ENCODE peak calls at places on chromosomes 13 and 19, in four cellular contexts. J is K562, O is A549, K is HepG2. B is an unnamed sample.

GRCh38 chr13:109964164-109964563 is 177.8 kb upstream of the IRS2 start:
- DNase-seq in J (no peak), O (no peak), K (no peak), B (no peak)

GRCh38 chr19:58181902-58182576 is 822 bp upstream of the ZNF274 start:
- DNase-seq in J (peak; percentile 84), O (peak; percentile 41), K (peak; percentile 71), B (no peak)

GRCh38 chr13:44969858-44970484 is 19.3 kb downstream of the NUFIP1 start:
- DNase-seq in J (peak; percentile 28), O (peak; percentile 13), K (peak; percentile 49), B (peak; percentile 71)

GRCh38 chr19:4456843-4457653 is 546 bp downstream of the UBXN6 start:
- DNase-seq in J (peak; percentile 71), O (peak; percentile 35), K (no peak), B (peak; percentile 56)

GRCh38 chr13:67238277-67238859 is 8.2 kb upstream of the PCDH9 start:
- DNase-seq in J (peak; percentile 31), O (no peak), K (peak; percentile 16), B (peak; percentile 36)

GRCh38 chr13:28451482-28452217 is 43.3 kb downstream of the FLT1 start:
- DNase-seq in J (peak; percentile 39), O (no peak), K (no peak), B (no peak)

GRCh38 chr19:6218497-6219146 is 61.2 kb downstream of the MLLT1 start:
- DNase-seq in J (peak; percentile 87), O (peak; percentile 82), K (peak; percentile 77), B (peak; percentile 75)

GRCh38 chr13:24233351-24233901 is 72.9 kb downstream of the SPATA13 start:
- DNase-seq in J (no peak), O (no peak), K (no peak), B (peak; percentile 64)

GRCh38 chr19:15368051-15368632 is 11.4 kb downstream of the AKAP8 start:
- DNase-seq in J (no peak), O (no peak), K (no peak), B (no peak)

GRCh38 chr13:38577048-38577447 is 109.8 kb upstream of the FREM2 start:
- DNase-seq in J (peak; percentile 1), O (no peak), K (peak; percentile 1), B (no peak)

GRCh38 chr13:80454245-80454644 is 113.3 kb upstream of the SPRY2 start:
- DNase-seq in J (no peak), O (no peak), K (no peak), B (peak; percentile 1)

GRCh38 chr13:76289558-76289957 is 596.6 kb downstream of the KCTD12 start:
- DNase-seq in J (no peak), O (no peak), K (no peak), B (no peak)

GRCh38 chr13:51416107-51416506 is 36.7 kb downstream of the INTS6 start:
- DNase-seq in J (no peak), O (no peak), K (no peak), B (no peak)

GRCh38 chr13:75647126-75647784 is 11.1 kb downstream of the LMO7 start:
- DNase-seq in J (no peak), O (no peak), K (no peak), B (peak; percentile 55)

GRCh38 chr13:113815151-113816058 is 48.5 kb downstream of the GAS6 start:
- DNase-seq in J (peak; percentile 46), O (no peak), K (no peak), B (no peak)

GRCh38 chr19:42113641-42114348 is 18.5 kb downstream of the POU2F2 start:
- DNase-seq in J (no peak), O (peak; percentile 97), K (peak; percentile 33), B (peak; percentile 99)

GRCh38 chr13:94138831-94139230 is 340.7 kb downstream of the DCT start:
- DNase-seq in J (no peak), O (no peak), K (no peak), B (no peak)

GRCh38 chr13:101309014-101309619 is 107.2 kb downstream of the NALCN start:
- DNase-seq in J (no peak), O (no peak), K (no peak), B (peak; percentile 46)

GRCh38 chr13:105073041-105073440 is 1462.4 kb downstream of the EFNB2 start:
- DNase-seq in J (no peak), O (no peak), K (no peak), B (no peak)

GRCh38 chr13:105074756-105075155 is 1460.7 kb downstream of the EFNB2 start:
- DNase-seq in J (no peak), O (no peak), K (no peak), B (no peak)

GRCh38 chr13:105063676-105064075 is 1471.8 kb downstream of the EFNB2 start:
- DNase-seq in J (no peak), O (no peak), K (no peak), B (peak; percentile 29)

GRCh38 chr13:105070452-105070851 is 1465.0 kb downstream of the EFNB2 start:
- DNase-seq in J (no peak), O (no peak), K (no peak), B (no peak)

GRCh38 chr13:105069106-105069505 is 1466.4 kb downstream of the EFNB2 start:
- DNase-seq in J (no peak), O (no peak), K (no peak), B (peak; percentile 32)
- TF ChIP-seq MAZ in J (no peak), O (no peak), K (no peak), B (no peak)

GRCh38 chr19:11404588-11405258 is 14.4 kb downstream of the RGL3 start:
- DNase-seq in J (no peak), O (no peak), K (no peak), B (no peak)
- TF ChIP-seq MAZ in J (no peak), O (no peak), K (no peak), B (no peak)

GRCh38 chr19:27780367-27781065 is 1432.4 kb downstream of the UQCRFS1 start:
- DNase-seq in J (no peak), O (no peak), K (no peak), B (no peak)
- TF ChIP-seq MAZ in J (no peak), O (no peak), K (no peak), B (no peak)

DNA sequence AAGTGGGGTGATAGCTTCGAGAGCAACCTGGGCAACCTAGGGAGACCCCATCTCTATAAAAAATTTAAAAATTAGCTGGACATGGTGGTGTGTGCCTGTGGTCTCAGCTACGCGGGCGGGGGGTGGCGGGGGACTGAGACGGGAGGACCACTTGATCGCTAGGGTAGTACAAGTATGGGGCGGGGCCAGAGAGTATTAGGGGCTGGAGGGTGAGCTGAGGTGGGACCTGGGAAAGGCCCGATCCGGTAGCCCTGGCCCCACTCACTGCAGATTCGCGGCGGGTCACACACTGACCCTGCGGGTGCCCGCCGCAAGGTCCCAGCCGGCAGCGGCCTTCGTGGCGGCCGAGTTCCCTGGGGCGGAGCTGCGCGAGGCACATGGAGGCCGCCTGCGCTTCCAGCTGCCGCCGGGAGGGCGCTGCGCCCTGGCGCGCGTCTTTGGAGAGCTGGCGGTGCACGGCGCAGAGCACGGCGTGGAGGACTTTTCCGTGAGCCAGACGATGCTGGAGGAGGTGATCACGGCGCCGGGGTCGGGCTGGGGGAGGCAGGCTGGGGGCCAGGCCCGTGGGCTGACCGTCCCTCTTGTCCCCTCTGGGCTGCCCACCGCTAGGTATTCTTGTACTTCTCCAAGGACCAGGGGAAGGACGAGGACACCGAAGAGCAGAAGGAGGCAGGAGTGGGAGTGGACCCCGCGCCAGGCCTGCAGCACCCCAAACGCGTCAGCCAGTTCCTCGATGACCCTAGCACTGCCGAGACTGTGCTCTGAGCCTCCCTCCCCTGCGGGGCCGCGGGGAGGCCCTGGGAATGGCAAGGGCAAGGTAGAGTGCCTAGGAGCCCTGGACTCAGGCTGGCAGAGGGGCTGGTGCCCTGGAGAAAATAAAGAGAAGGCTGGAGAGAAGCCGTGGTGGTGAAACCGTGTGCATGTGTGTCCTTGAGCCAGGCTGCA is 2.0 kb upstream of the ARHGAP45 start:
- DNase-seq in J (peak; percentile 72), O (peak; percentile 44), K (no peak), B (peak; percentile 68)
- TF ChIP-seq MAZ in J (no peak), O (no peak), K (no peak), B (peak; percentile 14)

GRCh38 chr19:18295034-18295451 is 13.6 kb upstream of the JUND start:
- DNase-seq in J (no peak), O (no peak), K (no peak), B (no peak)

GRCh38 chr19:18292810-18293641 is 11.6 kb upstream of the JUND start:
- DNase-seq in J (peak; percentile 94), O (peak; percentile 71), K (peak; percentile 75), B (peak; percentile 57)

GRCh38 chr19:18293642-18294466 is 12.4 kb upstream of the JUND start:
- DNase-seq in J (no peak), O (no peak), K (no peak), B (no peak)

GRCh38 chr19:18292460-18292809 is 11.0 kb upstream of the JUND start:
- DNase-seq in J (no peak), O (peak; percentile 30), K (no peak), B (no peak)

GRCh38 chr19:18294467-18294864 is 13.0 kb upstream of the JUND start:
- DNase-seq in J (no peak), O (no peak), K (no peak), B (no peak)
- TF ChIP-seq MAZ in J (no peak), O (no peak), K (no peak), B (no peak)

DNA sequence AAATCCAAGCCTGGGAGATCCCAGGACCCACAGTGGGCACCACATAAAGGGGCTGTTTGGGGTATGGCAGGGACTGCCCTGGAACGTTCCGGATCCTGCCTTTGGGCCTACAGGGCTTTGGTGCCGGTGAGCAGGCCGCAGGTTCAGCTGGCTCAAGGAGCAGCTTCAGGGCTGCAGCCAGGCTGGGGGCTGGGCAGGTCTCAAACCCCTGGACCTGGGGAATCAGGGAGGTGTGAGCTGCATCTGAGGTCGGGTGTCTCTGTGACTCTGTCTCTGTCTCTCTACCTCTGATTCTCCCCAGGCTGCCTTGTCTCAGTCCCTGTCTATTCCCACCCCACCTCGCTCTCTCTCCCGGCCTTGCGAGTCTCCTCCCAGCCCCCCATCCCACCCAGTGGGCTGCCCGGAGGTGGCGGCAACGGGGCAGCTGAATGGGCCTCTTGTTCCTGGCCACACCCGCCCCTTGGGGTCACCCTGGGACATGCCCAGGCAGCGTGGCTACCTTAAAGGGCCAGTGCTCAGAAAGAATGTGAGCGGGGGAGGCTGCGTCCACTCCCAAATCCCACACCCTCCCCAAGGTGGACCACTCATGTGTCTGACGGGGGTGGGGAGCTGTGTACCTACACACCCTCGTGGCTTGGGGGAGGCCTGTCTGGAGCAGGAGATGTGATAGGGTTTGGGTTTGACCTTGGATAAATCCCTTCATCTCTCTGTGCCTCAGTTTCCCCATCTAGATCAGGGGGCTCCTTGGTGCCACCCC is 31.1 kb downstream of the NFIC start:
- DNase-seq in J (peak; percentile 23), O (peak; percentile 43), K (peak; percentile 90), B (no peak)
- TF ChIP-seq MAZ in J (no peak), O (no peak), K (peak; percentile 97), B (no peak)

GRCh38 chr19:31459430-31459829 is 110.2 kb upstream of the TSHZ3 start:
- DNase-seq in J (no peak), O (no peak), K (no peak), B (no peak)

GRCh38 chr19:31461814-31462539 is 112.7 kb upstream of the TSHZ3 start:
- DNase-seq in J (no peak), O (no peak), K (no peak), B (no peak)
- TF ChIP-seq MAZ in J (no peak), O (no peak), K (no peak), B (no peak)

GRCh38 chr19:27774827-27775226 is 1438.1 kb downstream of the UQCRFS1 start:
- DNase-seq in J (peak; percentile 41), O (no peak), K (peak; percentile 18), B (no peak)
- TF ChIP-seq MAZ in J (no peak), O (no peak), K (no peak), B (no peak)

B was measured in IMR-90.